ENCODE peak calls at places on chromosome 20, in five cellular contexts. H is AG10803, W is astrocyte of the spinal cord, T is pancreas, D is heart left ventricle. G is an unnamed sample.

GRCh38 chr20:47150403-47151152 is 205.9 kb downstream of the ZMYND8 start:
- DNase-seq in D (peak), T (peak), W (peak), H (peak), G (no peak)

GRCh38 chr20:59785118-59785959 is 148.1 kb downstream of the SYCP2 start:
- DNase-seq in W (no peak), H (no peak), T (no peak), D (no peak), G (no peak)

GRCh38 chr20:62403331-62403730 is 3.8 kb downstream of the CABLES2 start:
- DNase-seq in T (no peak), W (no peak), D (no peak), H (no peak), G (no peak)

GRCh38 chr20:17882065-17882833 is 86.3 kb downstream of the SNX5 start:
- DNase-seq in W (no peak), H (no peak), T (no peak), D (no peak), G (no peak)

GRCh38 chr20:54690323-54690722 is 214.9 kb downstream of the DOK5 start:
- DNase-seq in W (no peak), T (no peak), D (no peak), H (no peak), G (no peak)

GRCh38 chr20:60749804-60750602 is 502.1 kb upstream of the CDH4 start:
- DNase-seq in T (no peak), W (no peak), H (peak), D (no peak), G (no peak)

GRCh38 chr20:45972500-45973183 is 639 bp upstream of the ZNF335 start:
- DNase-seq in D (no peak), W (no peak), H (no peak), T (no peak), G (no peak)

GRCh38 chr20:667351-668034 is 8.1 kb downstream of the SCRT2 start:
- DNase-seq in T (no peak), W (peak), H (no peak), D (no peak), G (no peak)

GRCh38 chr20:3980260-3981131 is 34.9 kb downstream of the RNF24 start:
- DNase-seq in D (peak), W (peak), H (peak), T (no peak), G (no peak)

GRCh38 chr20:48721324-48722001 is 106.3 kb downstream of the PREX1 start:
- DNase-seq in D (no peak), T (no peak), W (peak), H (no peak), G (no peak)

GRCh38 chr20:24465730-24466129 is 3.7 kb upstream of the SYNDIG1 start:
- DNase-seq in W (peak), T (no peak), D (peak), H (peak), G (no peak)

GRCh38 chr20:46640044-46640443 is 11.2 kb downstream of the SLC13A3 start:
- DNase-seq in D (no peak), T (no peak), W (no peak), H (no peak), G (no peak)

GRCh38 chr20:818001-818664 is 15.4 kb upstream of the FAM110A start:
- DNase-seq in D (no peak), T (no peak), H (no peak), W (no peak), G (no peak)

GRCh38 chr20:62897666-62898065 is 28.6 kb downstream of the DIDO1 start:
- DNase-seq in W (no peak), T (no peak), H (no peak), D (no peak), G (no peak)

GRCh38 chr20:49187330-49188100 is 619 bp downstream of the STAU1 start:
- DNase-seq in H (no peak), D (no peak), W (no peak), T (peak), G (no peak)

GRCh38 chr20:7085448-7085847 is 318.0 kb downstream of the BMP2 start:
- DNase-seq in T (no peak), H (no peak), D (no peak), W (no peak), G (no peak)

GRCh38 chr20:20076297-20077065 is 24.1 kb downstream of the CFAP61 start:
- DNase-seq in T (no peak), W (peak), D (no peak), H (peak), G (no peak)

GRCh38 chr20:49381558-49382493 is 100.6 kb downstream of the KCNB1 start:
- DNase-seq in D (peak), H (peak), T (peak), W (peak), G (no peak)

GRCh38 chr20:54479138-54479906 is 3.9 kb downstream of the DOK5 start:
- DNase-seq in T (no peak), D (no peak), H (no peak), W (no peak), G (no peak)

GRCh38 chr20:62822788-62823651 is 6.2 kb downstream of the COL9A3 start:
- DNase-seq in H (no peak), W (no peak), D (no peak), T (no peak), G (no peak)

GRCh38 chr20:63934271-63935068 is 21.7 kb downstream of the UCKL1 start:
- DNase-seq in T (no peak), D (no peak), H (no peak), W (no peak), G (no peak)
- TF ChIP-seq CTCF in T (no peak), D (peak), H (no peak), W (peak), G (no peak)

DNA sequence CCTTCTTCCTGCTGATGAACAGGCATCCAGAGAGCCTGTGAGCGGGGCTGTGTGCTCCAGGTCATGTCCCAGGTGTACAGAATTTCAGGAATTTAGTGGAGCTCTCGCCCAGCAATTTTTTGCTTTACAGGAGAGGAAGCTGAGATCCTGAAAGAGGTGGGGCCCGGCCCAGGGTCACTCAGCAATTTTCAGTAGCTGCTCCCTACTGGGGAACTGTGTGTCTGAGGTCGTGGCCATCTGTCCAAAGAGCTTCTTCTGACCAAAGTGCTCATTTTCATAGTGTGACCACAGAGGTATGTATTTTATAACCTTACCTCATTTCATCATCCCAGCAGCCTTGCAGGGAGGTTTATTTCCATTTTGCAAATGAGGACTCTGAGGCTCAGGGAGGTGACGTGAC is 46.2 kb downstream of the FAM209B start:
- DNase-seq in T (no peak), D (no peak), W (no peak), H (no peak), G (no peak)
- TF ChIP-seq CTCF in T (no peak), D (no peak), W (no peak), H (no peak), G (no peak)

GRCh38 chr20:31720486-31721407 is 1.9 kb downstream of the BCL2L1 start:
- DNase-seq in H (no peak), T (no peak), W (no peak), D (no peak), G (no peak)
- TF ChIP-seq CTCF in H (peak), T (no peak), W (no peak), D (no peak), G (no peak)

DNA sequence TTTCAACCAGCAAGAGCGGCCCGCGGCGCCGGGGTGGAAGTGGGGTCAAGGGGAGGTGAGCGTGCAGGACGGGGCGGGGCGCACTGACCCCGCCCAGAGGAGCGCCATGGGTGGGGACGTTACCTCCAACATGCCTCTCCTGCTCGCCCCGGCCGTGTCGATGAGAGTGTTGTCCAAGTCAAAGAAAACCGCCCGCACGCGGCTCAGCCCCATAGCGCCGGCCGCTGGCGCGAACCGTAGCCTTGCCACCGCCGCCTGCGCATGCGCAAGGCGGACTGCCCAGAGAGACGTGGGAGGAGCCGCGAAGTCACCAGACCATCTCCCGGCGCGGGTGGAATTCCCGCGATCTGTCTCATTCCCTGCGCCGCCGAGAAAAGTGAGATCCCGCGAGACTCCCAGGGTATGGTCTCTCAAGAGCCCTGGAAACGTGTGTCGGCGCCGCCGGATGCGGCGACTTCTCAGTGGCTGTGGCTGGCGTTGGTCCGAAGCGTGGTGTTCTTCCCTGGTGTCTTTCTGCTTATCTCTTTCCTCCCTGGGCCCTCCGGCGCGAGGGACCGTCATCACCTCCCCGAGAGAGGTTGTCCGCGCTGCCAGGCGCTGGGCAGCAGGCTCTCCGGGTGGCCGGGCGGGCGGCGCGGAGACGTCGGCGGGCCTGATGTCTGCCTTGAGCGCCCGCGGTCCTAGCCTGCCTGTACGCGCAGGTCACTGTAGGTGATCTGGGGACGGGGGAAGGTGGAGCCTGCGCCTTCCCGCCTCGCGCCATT is at the start of gene NANP:
- DNase-seq in W (peak), D (peak), T (peak), H (peak), G (peak)
- TF ChIP-seq CTCF in W (no peak), D (no peak), T (no peak), H (no peak), G (no peak)

GRCh38 chr20:50645253-50646068 is 45.9 kb downstream of the RIPOR3 start:
- DNase-seq in D (peak), W (peak), H (peak), T (peak), G (no peak)

GRCh38 chr20:50649587-50649986 is 41.8 kb downstream of the RIPOR3 start:
- DNase-seq in T (no peak), D (no peak), W (no peak), H (no peak), G (no peak)

GRCh38 chr20:50648651-50649050 is 42.7 kb downstream of the RIPOR3 start:
- DNase-seq in D (no peak), T (no peak), W (no peak), H (no peak), G (no peak)

GRCh38 chr20:50642288-50642803 is 49.0 kb downstream of the RIPOR3 start:
- DNase-seq in T (no peak), W (no peak), H (peak), D (peak), G (no peak)

DNA sequence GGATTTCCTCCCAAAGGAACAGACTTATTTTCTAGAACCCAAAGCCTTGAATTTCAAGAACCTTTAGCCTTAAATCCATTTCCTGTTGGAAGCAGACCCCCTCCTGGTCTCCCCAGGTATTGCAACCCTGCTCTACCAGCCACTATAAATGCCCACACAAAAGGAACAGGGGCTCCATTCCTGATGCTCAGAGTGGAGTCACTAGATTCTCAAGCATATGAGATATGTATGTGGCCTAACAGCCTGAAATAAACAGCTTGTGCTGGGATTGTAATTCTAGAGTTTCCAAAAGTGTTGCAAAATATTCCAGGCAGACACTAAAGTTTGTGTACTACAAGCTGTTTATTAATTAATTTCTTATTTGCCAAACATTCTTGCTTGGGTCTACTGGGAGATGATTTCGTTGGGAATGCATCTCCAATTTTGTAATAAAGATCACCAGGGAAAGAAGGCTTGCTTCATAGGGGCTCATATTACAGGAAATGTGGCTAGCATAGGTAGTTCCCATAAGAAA is 44.8 kb downstream of the RIPOR3 start:
- DNase-seq in H (peak), D (no peak), W (peak), T (no peak), G (no peak)
- TF ChIP-seq CTCF in H (peak), D (no peak), W (peak), T (peak), G (no peak)

DNA sequence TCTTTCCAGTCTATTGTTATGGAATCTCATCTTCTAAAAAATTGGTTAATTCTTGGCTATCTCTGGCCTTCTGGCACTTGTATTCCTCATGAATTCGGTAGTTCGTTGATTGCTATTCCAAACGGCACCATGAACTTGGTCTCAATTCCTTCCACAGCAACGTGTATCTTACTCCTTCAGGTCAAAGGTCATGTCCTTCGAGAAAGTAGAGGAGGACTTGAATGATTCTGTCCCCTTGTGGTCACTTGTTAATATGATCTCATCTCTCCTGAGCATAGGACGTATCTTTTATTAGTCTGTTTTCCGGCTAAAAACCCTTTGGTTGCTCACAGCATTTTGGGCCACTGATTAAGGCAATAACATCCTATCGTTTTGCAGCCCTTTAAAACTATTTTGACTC is 9.4 kb downstream of the TLDC2 start:
- DNase-seq in D (no peak), T (no peak), W (no peak), H (no peak), G (no peak)
- TF ChIP-seq CTCF in D (peak), T (no peak), W (no peak), H (no peak), G (no peak)

DNA sequence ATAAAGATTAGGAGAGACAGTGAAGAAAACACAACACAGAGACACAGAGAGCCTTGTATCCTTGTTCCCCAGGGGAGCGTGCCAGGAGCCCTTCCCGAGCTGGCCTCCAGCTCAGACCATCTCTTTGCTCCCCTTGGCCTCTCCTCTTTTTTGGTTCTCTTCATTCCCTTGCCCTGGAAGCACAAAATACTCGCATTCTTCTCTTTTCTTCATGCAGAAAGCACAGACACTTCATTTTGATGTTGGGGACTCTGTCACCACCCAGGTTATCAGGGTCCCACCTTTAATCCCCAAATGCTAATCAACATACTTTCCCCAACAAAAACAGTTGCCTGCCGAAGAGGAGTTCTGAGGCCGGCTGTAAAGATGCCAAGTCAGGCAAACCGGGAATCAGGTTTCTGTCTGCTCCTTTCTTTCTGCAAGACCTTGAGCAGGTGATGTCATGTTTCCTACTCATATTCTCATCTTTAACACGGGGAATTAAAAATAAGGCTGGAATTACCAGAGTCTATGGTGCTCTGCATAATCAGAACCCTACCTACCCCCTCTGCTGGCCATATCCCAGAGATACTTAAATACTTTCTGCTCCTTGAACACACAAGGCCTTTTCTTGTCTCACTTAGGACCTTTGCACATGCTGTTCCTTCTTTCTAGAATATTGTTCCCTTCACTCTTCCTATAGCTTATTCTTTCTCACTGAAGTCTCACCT is 21.7 kb downstream of the TGM6 start:
- DNase-seq in D (no peak), H (peak), W (peak), T (no peak), G (no peak)
- TF ChIP-seq CTCF in D (no peak), H (peak), W (peak), T (peak), G (no peak)

G was measured in activated B cell treated with CpG ODN at 0.5 μM for 24 hours.